ENCODE peak calls at places on chromosome 3, in six cellular contexts. J, W, S, T, D and A are unnamed samples.

GRCh38 chr3:46422617-46423016 is 15.6 kb downstream of the CCRL2 start:
- DNase-seq in S (no peak), T (no peak), D (no peak), W (peak), J (no peak), A (peak)

GRCh38 chr3:83928903-83929302 is 1029.9 kb upstream of the CADM2 start:
- DNase-seq in J (no peak), W (no peak), S (peak), D (no peak), T (no peak), A (no peak)

GRCh38 chr3:143241556-143241955 is 122.0 kb downstream of the CHST2 start:
- DNase-seq in D (no peak), J (peak), W (peak), S (no peak), T (no peak), A (no peak)

GRCh38 chr3:11289864-11290263 is 17.7 kb downstream of the ATG7 start:
- DNase-seq in S (no peak), T (no peak), J (no peak), D (no peak), W (no peak), A (no peak)

GRCh38 chr3:186322761-186323160 is 39.3 kb downstream of the DGKG start:
- DNase-seq in D (no peak), S (peak), T (no peak), J (no peak), W (no peak), A (no peak)

GRCh38 chr3:81544385-81544784 is 217.1 kb downstream of the GBE1 start:
- DNase-seq in J (no peak), T (no peak), W (no peak), S (no peak), D (no peak), A (no peak)

GRCh38 chr3:138412821-138413531 is 21.4 kb upstream of the ESYT3 start:
- DNase-seq in S (no peak), D (no peak), J (no peak), W (no peak), T (no peak), A (no peak)

GRCh38 chr3:193764959-193765358 is 172.0 kb downstream of the OPA1 start:
- DNase-seq in W (no peak), T (no peak), J (no peak), S (no peak), D (no peak), A (no peak)

GRCh38 chr3:49912787-49913375 is 9.2 kb upstream of the MST1R start:
- DNase-seq in D (no peak), S (no peak), J (no peak), T (no peak), W (no peak), A (peak)

GRCh38 chr3:84039091-84039490 is 919.7 kb upstream of the CADM2 start:
- DNase-seq in D (no peak), S (no peak), W (no peak), J (no peak), T (no peak), A (no peak)

GRCh38 chr3:104291878-104292277 is 1074.8 kb upstream of the ALCAM start:
- DNase-seq in J (no peak), S (no peak), W (peak), T (no peak), D (no peak), A (no peak)
- TF ChIP-seq CTCF in J (no peak), S (no peak), W (no peak), T (no peak), D (no peak), A (no peak)

GRCh38 chr3:52299815-52300611 is 12.4 kb downstream of the GLYCTK start:
- DNase-seq in W (peak), T (no peak), D (no peak), J (no peak), S (peak), A (no peak)
- TF ChIP-seq CTCF in W (peak), T (no peak), D (no peak), J (no peak), S (peak), A (no peak)

GRCh38 chr3:8450618-8451017 is 51.0 kb upstream of the LMCD1 start:
- DNase-seq in S (no peak), J (no peak), W (peak), T (no peak), D (no peak), A (no peak)
- TF ChIP-seq CTCF in S (peak), J (no peak), W (no peak), T (no peak), D (no peak), A (no peak)

DNA sequence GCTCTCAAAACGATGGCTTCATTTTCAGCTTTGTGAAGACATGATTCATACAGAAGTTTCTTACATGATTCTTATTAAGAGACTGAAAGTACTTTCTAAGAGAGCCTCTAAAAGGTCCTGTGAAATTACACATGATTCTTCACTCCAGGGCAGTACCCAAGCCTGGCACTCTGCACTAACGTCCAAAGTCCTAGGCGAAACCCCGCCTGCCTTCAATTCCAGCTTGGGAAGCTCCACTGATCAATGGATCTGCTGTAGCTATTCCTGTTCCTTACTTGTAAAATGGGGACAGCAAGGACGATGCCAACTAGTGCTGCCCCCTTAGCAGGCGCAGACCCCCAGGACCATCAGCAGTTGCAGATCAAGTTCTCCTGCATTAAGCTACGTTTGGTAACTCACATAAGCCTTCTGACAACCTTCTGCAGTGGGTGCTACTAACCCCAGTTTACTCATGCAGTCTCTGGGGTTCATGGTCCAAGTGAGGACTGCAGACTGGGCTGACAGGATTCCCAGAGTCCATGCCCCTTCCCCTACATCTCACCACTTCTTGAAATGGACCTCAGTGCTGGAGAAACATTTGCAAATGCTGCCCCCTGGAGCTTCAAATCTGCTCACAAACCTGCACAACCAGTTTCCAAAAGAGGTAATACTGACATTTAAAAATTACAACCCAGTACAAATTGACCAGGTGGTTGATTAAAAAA is 10.6 kb downstream of the CHCHD4 start:
- DNase-seq in J (no peak), S (no peak), D (no peak), T (no peak), W (no peak), A (no peak)
- TF ChIP-seq CTCF in J (no peak), S (peak), D (no peak), T (no peak), W (no peak), A (no peak)

GRCh38 chr3:7144696-7145308 is 283.9 kb downstream of the GRM7 start:
- DNase-seq in W (no peak), S (no peak), J (no peak), D (no peak), T (no peak), A (peak)
- TF ChIP-seq CTCF in W (no peak), S (peak), J (no peak), D (peak), T (no peak), A (peak)

GRCh38 chr3:87307805-87308204 is 31.4 kb upstream of the POU1F1 start:
- DNase-seq in T (no peak), S (no peak), D (no peak), W (no peak), J (no peak), A (no peak)
- TF ChIP-seq CTCF in T (no peak), S (no peak), D (no peak), W (no peak), J (no peak), A (no peak)

GRCh38 chr3:21464745-21465144 is 286.3 kb downstream of the ZNF385D start:
- DNase-seq in T (no peak), W (no peak), S (no peak), J (no peak), D (no peak), A (no peak)
- TF ChIP-seq CTCF in T (no peak), W (no peak), S (no peak), J (no peak), D (no peak), A (no peak)

GRCh38 chr3:139520028-139520737 is 19.4 kb downstream of the RBP1 start:
- DNase-seq in D (no peak), S (no peak), J (no peak), W (peak), T (no peak), A (no peak)
- TF ChIP-seq CTCF in D (peak), S (peak), J (peak), W (peak), T (no peak), A (peak)

GRCh38 chr3:98185180-98185579 is 18.7 kb downstream of the OR5H15 start:
- DNase-seq in W (no peak), D (no peak), J (no peak), T (no peak), S (no peak), A (no peak)

DNA sequence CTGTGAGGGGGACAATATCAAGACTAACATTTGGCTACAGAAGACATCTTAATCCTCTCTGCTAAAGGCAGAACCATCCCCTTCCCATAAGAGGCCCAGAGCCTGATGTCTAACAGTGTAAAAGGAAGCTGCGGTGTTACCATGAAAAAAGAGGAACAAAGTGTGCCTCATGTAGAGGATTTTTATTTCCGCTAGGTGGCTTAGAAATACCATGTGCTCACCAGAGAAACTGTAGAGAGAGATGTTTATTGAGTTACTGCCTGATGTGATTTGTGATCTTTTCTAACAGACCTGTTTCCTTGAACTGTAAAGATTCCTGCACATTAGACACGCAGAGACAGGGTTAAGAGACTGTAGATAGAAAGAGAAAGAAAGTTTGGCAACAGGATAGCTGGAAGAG is 22.1 kb downstream of the OR5H15 start:
- DNase-seq in J (no peak), W (no peak), S (no peak), D (no peak), T (no peak), A (no peak)
- TF ChIP-seq CTCF in J (peak), W (peak), S (no peak), D (no peak), T (no peak), A (peak)